ENCODE peak calls at places on chromosomes 13 and 19, in six cellular contexts. H is GM04504; T is HAP-1; I is AG10803; A is stimulated activated CD4-positive, alpha-beta T cell treated with anti-CD3 and anti-CD28 coated beads, TNF-alpha, amount 100 ng/mL, for 1 hour; L is A549. M is an unnamed sample.

GRCh38 chr19:29675120-29675649 is 9.9 kb downstream of the PLEKHF1 start:
- DNase-seq in H (no peak), T (no peak), I (no peak), A (no peak), L (no peak), M (no peak)

GRCh38 chr19:48443262-48443661 is 2.5 kb upstream of the GRWD1 start:
- DNase-seq in H (no peak), T (no peak), I (no peak), A (no peak), L (no peak), M (no peak)

GRCh38 chr19:11624064-11624463 is 26.8 kb downstream of the ZNF627 start:
- DNase-seq in H (peak), T (no peak), I (peak), A (no peak), L (no peak), M (no peak)

GRCh38 chr19:49441210-49441959 is at the start of gene SLC17A7:
- DNase-seq in H (no peak), T (peak), I (no peak), A (no peak), L (peak), M (peak)

GRCh38 chr19:46355991-46356669 is 9.2 kb downstream of the PPP5C start:
- DNase-seq in H (no peak), T (no peak), I (no peak), A (no peak), L (no peak), M (no peak)

GRCh38 chr19:54523403-54523802 is 20.8 kb downstream of the LAIR2 start:
- DNase-seq in H (no peak), T (no peak), I (peak), A (no peak), L (no peak), M (no peak)

GRCh38 chr19:54620464-54620863 is 9.8 kb upstream of the LILRB1 start:
- DNase-seq in H (no peak), T (no peak), I (no peak), A (no peak), L (no peak), M (no peak)

GRCh38 chr19:38949580-38950367 is 19.0 kb downstream of the MRPS12 start:
- DNase-seq in H (no peak), T (peak), I (peak), A (peak), L (no peak), M (peak)

GRCh38 chr19:48396010-48396870 is 2.8 kb downstream of the GRIN2D start:
- DNase-seq in H (no peak), T (no peak), I (no peak), A (no peak), L (peak), M (no peak)

GRCh38 chr13:51148952-51149573 is 38.0 kb upstream of the C13orf42 start:
- DNase-seq in H (peak), T (peak), I (peak), A (no peak), L (peak), M (peak)

GRCh38 chr13:33230178-33230881 is 55.2 kb downstream of the STARD13 start:
- DNase-seq in H (peak), T (no peak), I (peak), A (no peak), L (no peak), M (no peak)

GRCh38 chr19:2771786-2772674 is 11.0 kb downstream of the SGTA start:
- DNase-seq in H (no peak), T (no peak), I (no peak), A (no peak), L (no peak), M (no peak)

GRCh38 chr19:8403098-8403819 is 9.8 kb upstream of the MARCHF2 start:
- DNase-seq in H (no peak), T (no peak), I (no peak), A (no peak), L (no peak), M (no peak)

GRCh38 chr19:46373573-46374359 is 26.9 kb downstream of the PPP5C start:
- DNase-seq in H (peak), T (no peak), I (peak), A (no peak), L (peak), M (no peak)

GRCh38 chr13:45473627-45474026 is 8.9 kb downstream of the COG3 start:
- DNase-seq in H (no peak), T (no peak), I (no peak), A (no peak), L (peak), M (no peak)

GRCh38 chr13:33109801-33110200 is 93.6 kb downstream of the KL start:
- DNase-seq in H (no peak), T (no peak), I (no peak), A (no peak), L (peak), M (no peak)

GRCh38 chr19:19538077-19538764 is at the start of gene CILP2:
- DNase-seq in H (no peak), T (no peak), I (no peak), A (no peak), L (no peak), M (peak)

GRCh38 chr19:47694466-47695273 is 18.6 kb upstream of the EHD2 start:
- DNase-seq in H (no peak), T (no peak), I (no peak), A (no peak), L (no peak), M (no peak)

GRCh38 chr19:49691243-49692101 is 556 bp downstream of the CPT1C start:
- DNase-seq in H (no peak), T (no peak), I (peak), A (no peak), L (no peak), M (peak)

GRCh38 chr19:48397263-48397635 is 3.8 kb downstream of the GRIN2D start:
- DNase-seq in H (no peak), T (no peak), I (no peak), A (no peak), L (no peak), M (no peak)

GRCh38 chr13:112658807-112659206 is 31.0 kb upstream of the ATP11A start:
- DNase-seq in H (no peak), T (no peak), I (peak), A (no peak), L (no peak), M (no peak)

GRCh38 chr13:64758520-64758919 is 2471.6 kb downstream of the PCDH9 start:
- DNase-seq in H (peak), T (peak), I (peak), A (no peak), L (no peak), M (no peak)

GRCh38 chr19:38739440-38740251 is 4.6 kb downstream of the CAPN12 start:
- DNase-seq in H (no peak), T (no peak), I (no peak), A (no peak), L (peak), M (no peak)

GRCh38 chr13:48808689-48809088 is 155.0 kb downstream of the CYSLTR2 start:
- DNase-seq in H (no peak), T (no peak), I (peak), A (no peak), L (no peak), M (no peak)

GRCh38 chr13:20197361-20197834 is 4.7 kb upstream of the GJB2 start:
- DNase-seq in H (peak), T (peak), I (peak), A (no peak), L (peak), M (no peak)

GRCh38 chr13:67841071-67841470 is 610.9 kb upstream of the PCDH9 start:
- DNase-seq in H (no peak), T (no peak), I (no peak), A (no peak), L (no peak), M (no peak)

GRCh38 chr13:113991191-113991669 is 17.4 kb upstream of the C13orf46 start:
- DNase-seq in H (no peak), T (no peak), I (no peak), A (no peak), L (no peak), M (no peak)

GRCh38 chr13:22176968-22177545 is 506.2 kb downstream of the FGF9 start:
- DNase-seq in H (no peak), T (no peak), I (no peak), A (no peak), L (no peak), M (no peak)

GRCh38 chr19:10037809-10038208 is 24.5 kb downstream of the RDH8 start:
- DNase-seq in H (no peak), T (no peak), I (no peak), A (no peak), L (no peak), M (no peak)

GRCh38 chr13:54636231-54636630 is 1607.6 kb downstream of the OLFM4 start:
- DNase-seq in H (no peak), T (no peak), I (no peak), A (no peak), L (no peak), M (no peak)